ENCODE peak calls at places on chromosome 21, in six cellular contexts. One of them, this sample, is unnamed.

GRCh38 chr21:41777934-41778815 is 11.3 kb upstream of the RIPK4 start:
- DNase-seq in activated CD8-positive, alpha-beta memory T cell treated with anti-CD3 and anti-CD28 coated beads, Interleukin-2, amount 50 U/mL, for 4 hours: no peak
- DNase-seq in stimulated activated CD4-positive, alpha-beta T cell treated with anti-CD3 and anti-CD28 coated beads, Interleukin-2, amount 100 ng/mL, for 48 hours: peak; percentile 13
- DNase-seq in M059J: peak; percentile 97
- DNase-seq in activated naive CD8-positive, alpha-beta T cell treated with anti-CD3 and anti-CD28 coated beads, Interleukin-2, amount 50 U/mL, for 24 hours: peak; percentile 49
- DNase-seq in GM18507: no peak
- DNase-seq in this sample: peak; percentile 85

GRCh38 chr21:31482460-31482859 is 138.4 kb upstream of the TIAM1 start:
- DNase-seq in activated CD8-positive, alpha-beta memory T cell treated with anti-CD3 and anti-CD28 coated beads, Interleukin-2, amount 50 U/mL, for 4 hours: no peak
- DNase-seq in stimulated activated CD4-positive, alpha-beta T cell treated with anti-CD3 and anti-CD28 coated beads, Interleukin-2, amount 100 ng/mL, for 48 hours: no peak
- DNase-seq in M059J: no peak
- DNase-seq in activated naive CD8-positive, alpha-beta T cell treated with anti-CD3 and anti-CD28 coated beads, Interleukin-2, amount 50 U/mL, for 24 hours: no peak
- DNase-seq in GM18507: no peak
- DNase-seq in this sample: no peak

GRCh38 chr21:35932232-35932911 is 128.0 kb downstream of the SETD4 start:
- DNase-seq in activated CD8-positive, alpha-beta memory T cell treated with anti-CD3 and anti-CD28 coated beads, Interleukin-2, amount 50 U/mL, for 4 hours: no peak
- DNase-seq in stimulated activated CD4-positive, alpha-beta T cell treated with anti-CD3 and anti-CD28 coated beads, Interleukin-2, amount 100 ng/mL, for 48 hours: no peak
- DNase-seq in M059J: peak; percentile 96
- DNase-seq in activated naive CD8-positive, alpha-beta T cell treated with anti-CD3 and anti-CD28 coated beads, Interleukin-2, amount 50 U/mL, for 24 hours: peak; percentile 33
- DNase-seq in GM18507: peak; percentile 7
- DNase-seq in this sample: peak; percentile 96

GRCh38 chr21:43994085-43994484 is 18.0 kb upstream of the TRAPPC10 start:
- DNase-seq in activated CD8-positive, alpha-beta memory T cell treated with anti-CD3 and anti-CD28 coated beads, Interleukin-2, amount 50 U/mL, for 4 hours: no peak
- DNase-seq in stimulated activated CD4-positive, alpha-beta T cell treated with anti-CD3 and anti-CD28 coated beads, Interleukin-2, amount 100 ng/mL, for 48 hours: no peak
- DNase-seq in M059J: no peak
- DNase-seq in activated naive CD8-positive, alpha-beta T cell treated with anti-CD3 and anti-CD28 coated beads, Interleukin-2, amount 50 U/mL, for 24 hours: no peak
- DNase-seq in GM18507: no peak
- DNase-seq in this sample: no peak

GRCh38 chr21:43271452-43272020 is 102.7 kb downstream of the CRYAA start:
- DNase-seq in activated CD8-positive, alpha-beta memory T cell treated with anti-CD3 and anti-CD28 coated beads, Interleukin-2, amount 50 U/mL, for 4 hours: no peak
- DNase-seq in stimulated activated CD4-positive, alpha-beta T cell treated with anti-CD3 and anti-CD28 coated beads, Interleukin-2, amount 100 ng/mL, for 48 hours: no peak
- DNase-seq in M059J: no peak
- DNase-seq in activated naive CD8-positive, alpha-beta T cell treated with anti-CD3 and anti-CD28 coated beads, Interleukin-2, amount 50 U/mL, for 24 hours: no peak
- DNase-seq in GM18507: no peak
- DNase-seq in this sample: no peak

GRCh38 chr21:42073140-42074099 is 2.3 kb downstream of the UMODL1 start:
- DNase-seq in activated CD8-positive, alpha-beta memory T cell treated with anti-CD3 and anti-CD28 coated beads, Interleukin-2, amount 50 U/mL, for 4 hours: no peak
- DNase-seq in stimulated activated CD4-positive, alpha-beta T cell treated with anti-CD3 and anti-CD28 coated beads, Interleukin-2, amount 100 ng/mL, for 48 hours: no peak
- DNase-seq in M059J: no peak
- DNase-seq in activated naive CD8-positive, alpha-beta T cell treated with anti-CD3 and anti-CD28 coated beads, Interleukin-2, amount 50 U/mL, for 24 hours: no peak
- DNase-seq in GM18507: no peak
- DNase-seq in this sample: no peak

GRCh38 chr21:31124005-31124404 is 85.7 kb upstream of the KRTAP19-8 start:
- DNase-seq in activated CD8-positive, alpha-beta memory T cell treated with anti-CD3 and anti-CD28 coated beads, Interleukin-2, amount 50 U/mL, for 4 hours: no peak
- DNase-seq in stimulated activated CD4-positive, alpha-beta T cell treated with anti-CD3 and anti-CD28 coated beads, Interleukin-2, amount 100 ng/mL, for 48 hours: no peak
- DNase-seq in M059J: no peak
- DNase-seq in activated naive CD8-positive, alpha-beta T cell treated with anti-CD3 and anti-CD28 coated beads, Interleukin-2, amount 50 U/mL, for 24 hours: no peak
- DNase-seq in GM18507: no peak
- DNase-seq in this sample: no peak

GRCh38 chr21:45435405-45435981 is 30.5 kb downstream of the COL18A1 start:
- DNase-seq in activated CD8-positive, alpha-beta memory T cell treated with anti-CD3 and anti-CD28 coated beads, Interleukin-2, amount 50 U/mL, for 4 hours: no peak
- DNase-seq in stimulated activated CD4-positive, alpha-beta T cell treated with anti-CD3 and anti-CD28 coated beads, Interleukin-2, amount 100 ng/mL, for 48 hours: no peak
- DNase-seq in M059J: no peak
- DNase-seq in activated naive CD8-positive, alpha-beta T cell treated with anti-CD3 and anti-CD28 coated beads, Interleukin-2, amount 50 U/mL, for 24 hours: no peak
- DNase-seq in GM18507: no peak
- DNase-seq in this sample: no peak

GRCh38 chr21:31282095-31282709 is 61.9 kb downstream of the TIAM1 start:
- DNase-seq in activated CD8-positive, alpha-beta memory T cell treated with anti-CD3 and anti-CD28 coated beads, Interleukin-2, amount 50 U/mL, for 4 hours: no peak
- DNase-seq in stimulated activated CD4-positive, alpha-beta T cell treated with anti-CD3 and anti-CD28 coated beads, Interleukin-2, amount 100 ng/mL, for 48 hours: no peak
- DNase-seq in M059J: peak; percentile 88
- DNase-seq in activated naive CD8-positive, alpha-beta T cell treated with anti-CD3 and anti-CD28 coated beads, Interleukin-2, amount 50 U/mL, for 24 hours: no peak
- DNase-seq in GM18507: no peak
- DNase-seq in this sample: peak; percentile 99

GRCh38 chr21:36879827-36880226 is 86.6 kb downstream of the HLCS start:
- DNase-seq in activated CD8-positive, alpha-beta memory T cell treated with anti-CD3 and anti-CD28 coated beads, Interleukin-2, amount 50 U/mL, for 4 hours: no peak
- DNase-seq in stimulated activated CD4-positive, alpha-beta T cell treated with anti-CD3 and anti-CD28 coated beads, Interleukin-2, amount 100 ng/mL, for 48 hours: no peak
- DNase-seq in M059J: no peak
- DNase-seq in activated naive CD8-positive, alpha-beta T cell treated with anti-CD3 and anti-CD28 coated beads, Interleukin-2, amount 50 U/mL, for 24 hours: no peak
- DNase-seq in GM18507: no peak
- DNase-seq in this sample: no peak

GRCh38 chr21:36550761-36551160 is 70.8 kb upstream of the CLDN14 start:
- DNase-seq in activated CD8-positive, alpha-beta memory T cell treated with anti-CD3 and anti-CD28 coated beads, Interleukin-2, amount 50 U/mL, for 4 hours: no peak
- DNase-seq in stimulated activated CD4-positive, alpha-beta T cell treated with anti-CD3 and anti-CD28 coated beads, Interleukin-2, amount 100 ng/mL, for 48 hours: no peak
- DNase-seq in M059J: peak; percentile 46
- DNase-seq in activated naive CD8-positive, alpha-beta T cell treated with anti-CD3 and anti-CD28 coated beads, Interleukin-2, amount 50 U/mL, for 24 hours: no peak
- DNase-seq in GM18507: no peak
- DNase-seq in this sample: no peak

GRCh38 chr21:34808569-34809204 is 139.9 kb downstream of the CLIC6 start:
- DNase-seq in activated CD8-positive, alpha-beta memory T cell treated with anti-CD3 and anti-CD28 coated beads, Interleukin-2, amount 50 U/mL, for 4 hours: no peak
- DNase-seq in stimulated activated CD4-positive, alpha-beta T cell treated with anti-CD3 and anti-CD28 coated beads, Interleukin-2, amount 100 ng/mL, for 48 hours: no peak
- DNase-seq in M059J: peak; percentile 87
- DNase-seq in activated naive CD8-positive, alpha-beta T cell treated with anti-CD3 and anti-CD28 coated beads, Interleukin-2, amount 50 U/mL, for 24 hours: no peak
- DNase-seq in GM18507: no peak
- DNase-seq in this sample: peak; percentile 90